ENCODE peak calls at places on chromosomes 16 and 17, in six cellular contexts. O is RWPE2; U is heart right ventricle; N is AG04450; I is GM23338; F is CD4-positive, CD25-positive, alpha-beta regulatory T cell. D is an unnamed sample.

GRCh38 chr17:7315570-7316243 is 547 bp upstream of the GPS2 start:
- DNase-seq in O (no peak), U (no peak), N (no peak), I (no peak), F (no peak), D (peak; percentile 21)

GRCh38 chr16:87924937-87925670 is 11.2 kb downstream of the CA5A start:
- DNase-seq in O (no peak), U (no peak), N (no peak), I (no peak), F (no peak), D (no peak)

GRCh38 chr16:50591800-50592771 is 43.9 kb downstream of the NKD1 start:
- DNase-seq in O (no peak), U (peak; percentile 81), N (no peak), I (peak; percentile 28), F (no peak), D (peak; percentile 80)

GRCh38 chr17:14405189-14405588 is 104.3 kb downstream of the HS3ST3B1 start:
- DNase-seq in O (no peak), U (no peak), N (no peak), I (no peak), F (no peak), D (no peak)

GRCh38 chr17:41972571-41973411 is 6.2 kb downstream of the CNP start:
- DNase-seq in O (no peak), U (peak; percentile 55), N (no peak), I (no peak), F (no peak), D (no peak)

GRCh38 chr17:2635241-2635640 is 41.8 kb downstream of the PAFAH1B1 start:
- DNase-seq in O (no peak), U (no peak), N (no peak), I (no peak), F (no peak), D (no peak)

GRCh38 chr16:84680165-84680842 is 19.5 kb upstream of the USP10 start:
- DNase-seq in O (no peak), U (no peak), N (no peak), I (no peak), F (no peak), D (no peak)

GRCh38 chr17:35540589-35541404 is 3.3 kb upstream of the SLFN12L start:
- DNase-seq in O (no peak), U (no peak), N (no peak), I (no peak), F (peak; percentile 55), D (no peak)

GRCh38 chr16:17483266-17483864 is 12.6 kb upstream of the XYLT1 start:
- DNase-seq in O (no peak), U (no peak), N (no peak), I (no peak), F (no peak), D (no peak)

GRCh38 chr17:2195729-2196128 is 107.9 kb downstream of the SMG6 start:
- DNase-seq in O (no peak), U (no peak), N (no peak), I (no peak), F (no peak), D (no peak)

GRCh38 chr17:83160443-83161297 is 81.3 kb downstream of the METRNL start:
- DNase-seq in O (peak; percentile 52), U (no peak), N (no peak), I (no peak), F (no peak), D (no peak)

GRCh38 chr16:629289-630023 is 1.3 kb upstream of the WFIKKN1 start:
- DNase-seq in O (no peak), U (no peak), N (no peak), I (no peak), F (no peak), D (no peak)

GRCh38 chr17:74368341-74369152 is 1.2 kb downstream of the GPR142 start:
- DNase-seq in O (peak; percentile 67), U (peak; percentile 75), N (no peak), I (peak; percentile 76), F (peak; percentile 57), D (peak; percentile 84)

GRCh38 chr16:10338426-10338825 is 47.4 kb upstream of the ATF7IP2 start:
- DNase-seq in O (no peak), U (peak; percentile 15), N (no peak), I (no peak), F (no peak), D (no peak)

GRCh38 chr16:57700801-57701551 is 6.4 kb downstream of the DRC7 start:
- DNase-seq in O (no peak), U (no peak), N (no peak), I (no peak), F (no peak), D (no peak)

GRCh38 chr16:28935924-28936783 is 4.4 kb downstream of the CD19 start:
- DNase-seq in O (peak; percentile 79), U (peak; percentile 85), N (no peak), I (peak; percentile 96), F (peak; percentile 81), D (peak; percentile 55)

GRCh38 chr16:84725481-84726078 is 25.8 kb downstream of the USP10 start:
- DNase-seq in O (no peak), U (no peak), N (no peak), I (no peak), F (no peak), D (no peak)

GRCh38 chr16:11432856-11433395 is 87.7 kb downstream of the RMI2 start:
- DNase-seq in O (no peak), U (no peak), N (no peak), I (no peak), F (no peak), D (no peak)

GRCh38 chr16:66927012-66927436 is 1.7 kb upstream of the RRAD start:
- DNase-seq in O (no peak), U (peak; percentile 44), N (no peak), I (peak; percentile 40), F (no peak), D (no peak)

GRCh38 chr16:68778551-68779231 is 41.6 kb downstream of the CDH1 start:
- DNase-seq in O (no peak), U (no peak), N (no peak), I (peak; percentile 83), F (no peak), D (no peak)

GRCh38 chr17:44307387-44308186 is 814 bp upstream of the RUNDC3A start:
- DNase-seq in O (no peak), U (no peak), N (no peak), I (peak; percentile 82), F (no peak), D (peak; percentile 86)

GRCh38 chr17:31699281-31699680 is 159.8 kb downstream of the COPRS start:
- DNase-seq in O (no peak), U (no peak), N (no peak), I (no peak), F (no peak), D (no peak)

GRCh38 chr17:37220609-37220953 is 155.2 kb upstream of the C17orf78 start:
- DNase-seq in O (no peak), U (no peak), N (peak; percentile 16), I (peak; percentile 60), F (peak; percentile 5), D (no peak)

GRCh38 chr16:75294773-75295172 is 43.3 kb upstream of the BCAR1 start:
- DNase-seq in O (no peak), U (no peak), N (no peak), I (no peak), F (no peak), D (no peak)

GRCh38 chr17:29046440-29046839 is 3.5 kb downstream of the PIPOX start:
- DNase-seq in O (no peak), U (no peak), N (no peak), I (no peak), F (no peak), D (no peak)

GRCh38 chr17:8481089-8481488 is 45.4 kb downstream of the NDEL1 start:
- DNase-seq in O (no peak), U (no peak), N (no peak), I (no peak), F (no peak), D (no peak)

GRCh38 chr17:40355123-40355803 is 9.3 kb downstream of the GJD3 start:
- DNase-seq in O (no peak), U (peak; percentile 87), N (no peak), I (peak; percentile 88), F (peak; percentile 72), D (peak; percentile 19)

GRCh38 chr16:16076400-16076901 is 127.0 kb downstream of the ABCC1 start:
- DNase-seq in O (no peak), U (no peak), N (no peak), I (peak; percentile 17), F (no peak), D (no peak)

GRCh38 chr16:16071631-16072244 is 122.3 kb downstream of the ABCC1 start:
- DNase-seq in O (no peak), U (peak; percentile 50), N (no peak), I (no peak), F (no peak), D (no peak)

GRCh38 chr16:16080465-16081065 is 131.1 kb downstream of the ABCC1 start:
- DNase-seq in O (no peak), U (no peak), N (no peak), I (no peak), F (no peak), D (no peak)

GRCh38 chr16:16073884-16074781 is 124.7 kb downstream of the ABCC1 start:
- DNase-seq in O (no peak), U (no peak), N (peak; percentile 81), I (peak; percentile 79), F (no peak), D (no peak)

GRCh38 chr16:16075463-16076399 is 126.3 kb downstream of the ABCC1 start:
- DNase-seq in O (no peak), U (peak; percentile 29), N (no peak), I (no peak), F (no peak), D (no peak)
- H3K27ac ChIP-seq in O (no peak overlapping the region), U (no peak overlapping the region), N (peak overlapping the region; percentile 73), I (peak overlapping the region; percentile 91), F (no peak overlapping the region), D (no peak overlapping the region)

DNA sequence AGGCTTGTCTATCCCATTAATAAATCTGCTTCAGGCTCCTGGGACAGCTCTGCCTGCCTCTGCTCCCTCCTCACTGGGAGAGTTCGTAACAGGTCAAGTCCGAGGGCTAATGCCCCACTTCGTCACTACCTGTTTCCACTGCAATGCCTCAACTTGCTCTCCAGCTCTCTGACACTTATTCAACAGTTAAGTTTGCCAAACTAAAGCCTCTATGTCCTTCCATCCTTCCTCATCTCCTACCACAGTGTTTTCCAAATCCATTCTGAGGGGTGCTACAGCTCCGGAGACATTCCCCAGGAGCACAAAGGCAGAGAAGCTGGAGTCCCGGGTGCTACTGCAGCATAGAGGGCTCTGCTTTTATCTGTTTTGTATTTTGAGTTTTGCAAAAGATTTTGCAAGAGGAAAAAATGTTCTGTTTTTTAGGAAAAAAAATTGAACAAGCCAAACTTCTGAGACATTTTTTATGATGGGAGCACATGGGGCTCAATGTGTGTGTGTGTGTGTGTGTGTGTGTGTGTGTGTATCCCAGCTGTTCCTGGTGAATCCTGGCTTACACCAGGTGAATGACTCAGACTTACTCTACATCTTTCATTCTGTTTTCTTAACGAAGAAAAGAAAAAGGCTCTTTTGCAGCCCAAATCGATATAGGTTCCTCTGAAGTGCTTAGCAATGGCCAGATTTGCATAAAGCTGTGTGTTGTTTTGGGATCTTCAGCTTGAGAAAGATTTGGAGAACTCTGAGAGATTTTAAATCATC is 46.1 kb upstream of the MYOCD start:
- DNase-seq in O (no peak), U (no peak), N (no peak), I (no peak), F (no peak), D (no peak)
- H3K27ac ChIP-seq in O (peak overlapping the region; percentile 58), U (no peak overlapping the region), N (peak overlapping the region; percentile 78), I (peak overlapping the region; percentile 29), F (no peak overlapping the region), D (no peak overlapping the region)

GRCh38 chr17:77213778-77214132 is 73.0 kb downstream of the SEC14L1 start:
- DNase-seq in O (no peak), U (no peak), N (no peak), I (no peak), F (no peak), D (no peak)
- H3K27ac ChIP-seq in O (no peak overlapping the region), U (no peak overlapping the region), N (no peak overlapping the region), I (no peak overlapping the region), F (no peak overlapping the region), D (peak overlapping the region; percentile 93)

GRCh38 chr16:89749637-89750036 is 28.3 kb downstream of the ZNF276 start:
- DNase-seq in O (no peak), U (no peak), N (no peak), I (no peak), F (no peak), D (no peak)
- H3K27ac ChIP-seq in O (no peak overlapping the region), U (no peak overlapping the region), N (no peak overlapping the region), I (no peak overlapping the region), F (no peak overlapping the region), D (no peak overlapping the region)

D was measured in caudate nucleus.